ENCODE peak calls at places on chromosomes 7 and 10, in ten cellular contexts. P is non-pigmented ciliary epithelial cell; A is MV-4-11; C is NCI-H187 treated with DMSO at 0.1 percent for 48 hours; K is activated T-cell treated with anti-CD3 and anti-CD28 coated beads for 48 hours; Z is NCI-H1694; N is glomerular endothelial cell; E is stromal cell of bone marrow; I is naive thymus-derived CD8-positive, alpha-beta T cell; V is GM18507. Q is an unnamed sample.

GRCh38 chr10:98361131-98361633 is 53.8 kb downstream of the PYROXD2 start:
- DNase-seq in E (peak; percentile 100), N (no peak), K (peak; percentile 41), Z (no peak), A (no peak), I (no peak), C (no peak), V (no peak), P (peak; percentile 98), Q (peak; percentile 98)

GRCh38 chr7:120218702-120219101 is 54.3 kb upstream of the KCND2 start:
- DNase-seq in I (no peak), A (no peak), P (no peak), N (no peak), V (no peak), K (no peak), C (no peak), Z (no peak), E (peak; percentile 10), Q (no peak)

GRCh38 chr10:132574783-132575319 is 37.3 kb downstream of the INPP5A start:
- DNase-seq in C (no peak), Z (no peak), P (peak; percentile 18), N (no peak), K (no peak), A (peak; percentile 76), E (no peak), I (no peak), V (no peak), Q (no peak)

GRCh38 chr10:60238408-60239100 is 151.1 kb downstream of the ANK3 start:
- DNase-seq in C (no peak), V (peak; percentile 8), E (peak; percentile 57), P (no peak), I (no peak), Z (no peak), N (no peak), A (peak; percentile 51), K (no peak), Q (peak; percentile 35)

GRCh38 chr10:45373783-45374450 is at the start of gene ALOX5:
- DNase-seq in N (no peak), E (no peak), P (no peak), K (no peak), I (peak; percentile 46), Z (peak; percentile 14), C (no peak), V (no peak), A (no peak), Q (peak; percentile 1)

GRCh38 chr7:86643478-86644281 is at the start of gene GRM3:
- DNase-seq in P (no peak), V (no peak), N (no peak), K (no peak), I (no peak), A (no peak), Z (no peak), E (no peak), C (no peak), Q (no peak)

GRCh38 chr7:127845497-127846214 is 185.6 kb downstream of the LRRC4 start:
- DNase-seq in K (no peak), E (no peak), P (no peak), V (no peak), A (no peak), N (no peak), I (no peak), Z (no peak), C (no peak), Q (no peak)

GRCh38 chr7:28956608-28957063 is 1.5 kb downstream of the TRIL start:
- DNase-seq in K (no peak), P (no peak), E (no peak), C (no peak), N (no peak), A (no peak), I (no peak), Z (peak; percentile 45), V (no peak), Q (no peak)

GRCh38 chr10:14736600-14737081 is 38.1 kb downstream of the FAM107B start:
- DNase-seq in A (peak; percentile 85), E (peak; percentile 19), V (no peak), I (no peak), P (peak; percentile 78), C (no peak), K (no peak), Z (peak; percentile 75), N (no peak), Q (peak; percentile 48)

GRCh38 chr7:128858380-128859231 is 4.0 kb upstream of the ATP6V1F start:
- DNase-seq in P (no peak), N (no peak), Z (no peak), I (no peak), E (no peak), C (no peak), K (no peak), V (no peak), A (no peak), Q (no peak)

GRCh38 chr10:67602268-67602950 is 93.6 kb downstream of the CTNNA3 start:
- DNase-seq in P (peak; percentile 75), V (no peak), Z (no peak), A (no peak), I (no peak), K (no peak), E (peak; percentile 44), C (no peak), N (no peak), Q (no peak)

GRCh38 chr7:130695840-130696239 is 9.5 kb upstream of the TSGA13 start:
- DNase-seq in Z (peak; percentile 31), V (peak; percentile 8), N (no peak), C (no peak), I (no peak), A (peak; percentile 21), K (no peak), E (peak; percentile 18), P (peak; percentile 17), Q (peak; percentile 60)

Q was measured in AG08395.